ENCODE peak calls at places on chromosomes 11 and 22, in seven cellular contexts. K, Y, A, F, S, W and Z are unnamed samples.

GRCh38 chr11:1206391-1207271 is 16.2 kb upstream of the MUC5B start:
- DNase-seq in F (no peak), K (no peak), S (no peak), A (no peak), Y (no peak), W (no peak), Z (no peak)

GRCh38 chr11:28730336-28730735 is 622.1 kb downstream of the METTL15 start:
- DNase-seq in Y (no peak), S (no peak), A (no peak), W (no peak), F (no peak), K (no peak), Z (no peak)

GRCh38 chr11:112826026-112826425 is 135.2 kb upstream of the NCAM1 start:
- DNase-seq in W (no peak), F (no peak), K (no peak), Y (no peak), A (no peak), S (no peak), Z (no peak)

GRCh38 chr11:77471520-77472234 is 2.2 kb downstream of the PAK1 start:
- DNase-seq in F (no peak), W (peak), Y (no peak), A (no peak), S (no peak), K (peak), Z (peak)

GRCh38 chr22:45526768-45527360 is 24.2 kb downstream of the FBLN1 start:
- DNase-seq in A (no peak), K (no peak), S (no peak), F (no peak), Y (no peak), W (no peak), Z (no peak)

GRCh38 chr22:39471421-39472141 is 14.8 kb downstream of the MGAT3 start:
- DNase-seq in F (peak), K (no peak), Y (no peak), S (no peak), W (peak), A (peak), Z (peak)

GRCh38 chr11:13277719-13278619 is at the start of gene BMAL1:
- DNase-seq in F (peak), K (no peak), S (peak), A (no peak), Y (peak), W (peak), Z (no peak)

GRCh38 chr22:35208003-35208402 is 49.3 kb upstream of the HMGXB4 start:
- DNase-seq in W (no peak), K (no peak), S (no peak), Y (no peak), F (no peak), A (no peak), Z (no peak)

GRCh38 chr11:96155627-96156378 is 187.2 kb downstream of the MAML2 start:
- DNase-seq in F (peak), W (no peak), A (peak), Y (no peak), S (peak), K (peak), Z (peak)

GRCh38 chr11:45332486-45332934 is 46.4 kb upstream of the SYT13 start:
- DNase-seq in A (peak), S (peak), Y (peak), K (peak), W (peak), F (peak), Z (peak)

GRCh38 chr22:50082197-50082715 is 3.0 kb downstream of the MLC1 start:
- DNase-seq in W (no peak), F (no peak), S (no peak), Y (peak), K (no peak), A (no peak), Z (no peak)

GRCh38 chr11:125025968-125026367 is 37.1 kb upstream of the SLC37A2 start:
- DNase-seq in S (no peak), K (no peak), Y (no peak), F (no peak), A (no peak), W (no peak), Z (no peak)

GRCh38 chr11:108880510-108880909 is 215.6 kb downstream of the DDX10 start:
- DNase-seq in F (no peak), W (no peak), S (no peak), K (no peak), A (no peak), Y (no peak), Z (peak)

GRCh38 chr11:61642162-61642561 is 38.0 kb upstream of the DAGLA start:
- DNase-seq in K (no peak), A (no peak), W (no peak), Y (no peak), S (no peak), F (no peak), Z (no peak)